ENCODE peak calls at places on chromosomes 3 and 15, in six cellular contexts. C is GM06990, M is uterus, T is body of pancreas, A is K562, S is fibroblast of the aortic adventitia. L is an unnamed sample.

GRCh38 chr3:18716821-18717220 is 291.7 kb upstream of the SATB1 start:
- DNase-seq in T (no peak), M (no peak), S (no peak), A (no peak), C (no peak), L (peak; percentile 12)

GRCh38 chr15:62639906-62640605 is 402.5 kb upstream of the TPM1 start:
- DNase-seq in T (no peak), A (no peak), C (no peak), S (no peak), M (no peak), L (no peak)

GRCh38 chr3:187750513-187751123 is 5.3 kb upstream of the BCL6 start:
- DNase-seq in A (no peak), S (no peak), T (peak; percentile 65), M (no peak), C (no peak), L (no peak)

GRCh38 chr3:16374047-16375019 is 109.3 kb downstream of the OXNAD1 start:
- DNase-seq in A (no peak), T (no peak), M (no peak), S (no peak), C (peak; percentile 78), L (no peak)

GRCh38 chr3:34793066-34793465 is 846.3 kb upstream of the ARPP21 start:
- DNase-seq in M (no peak), S (no peak), C (no peak), T (no peak), A (no peak), L (no peak)

GRCh38 chr3:173395412-173396181 is 1.9 kb upstream of the NLGN1 start:
- DNase-seq in C (peak; percentile 63), S (peak; percentile 69), T (peak; percentile 82), M (peak; percentile 83), A (peak; percentile 8), L (peak; percentile 75)

GRCh38 chr3:141793476-141794260 is 30.5 kb downstream of the GRK7 start:
- DNase-seq in A (peak; percentile 25), C (no peak), M (no peak), T (no peak), S (no peak), L (no peak)

GRCh38 chr3:133935843-133936825 is 40.5 kb upstream of the RAB6B start:
- DNase-seq in T (no peak), A (no peak), C (no peak), M (no peak), S (no peak), L (no peak)

GRCh38 chr15:57625703-57626448 is 34.2 kb downstream of the MYZAP start:
- DNase-seq in S (no peak), T (no peak), C (no peak), M (no peak), A (no peak), L (no peak)

GRCh38 chr3:120763601-120764000 is 21.1 kb downstream of the GTF2E1 start:
- DNase-seq in T (no peak), S (no peak), M (no peak), C (no peak), A (no peak), L (peak; percentile 9)

GRCh38 chr3:183491923-183492848 is 63.3 kb downstream of the KLHL6 start:
- DNase-seq in S (no peak), A (no peak), M (no peak), C (no peak), T (no peak), L (no peak)

GRCh38 chr3:16587703-16588070 is 17.5 kb downstream of the DAZL start:
- DNase-seq in S (peak; percentile 53), T (no peak), M (no peak), A (no peak), C (no peak), L (peak; percentile 42)

GRCh38 chr15:52241489-52241888 is 50.3 kb upstream of the GNB5 start:
- DNase-seq in C (no peak), M (no peak), T (no peak), S (no peak), A (no peak), L (no peak)

GRCh38 chr3:9778102-9778501 is 8.4 kb upstream of the CAMK1 start:
- DNase-seq in T (no peak), M (peak; percentile 47), C (no peak), A (no peak), S (peak; percentile 83), L (peak; percentile 58)

GRCh38 chr3:164470471-164470870 is 607.8 kb downstream of the SI start:
- DNase-seq in M (no peak), C (no peak), A (no peak), S (no peak), T (no peak), L (no peak)

GRCh38 chr3:176739169-176739568 is 458.1 kb downstream of the TBL1XR1 start:
- DNase-seq in T (no peak), M (no peak), S (no peak), A (no peak), C (no peak), L (no peak)

GRCh38 chr3:156483961-156484787 is 70.7 kb downstream of the SSR3 start:
- DNase-seq in A (no peak), S (peak; percentile 79), M (peak; percentile 46), T (no peak), C (peak; percentile 65), L (peak; percentile 75)

GRCh38 chr3:71684752-71685151 is 40.5 kb downstream of the EIF4E3 start:
- DNase-seq in S (peak; percentile 61), C (no peak), A (no peak), M (peak; percentile 65), T (no peak), L (peak; percentile 78)

GRCh38 chr3:145006291-145006690 is 1034.7 kb downstream of the DIPK2A start:
- DNase-seq in T (no peak), A (no peak), M (no peak), S (no peak), C (no peak), L (peak; percentile 7)

GRCh38 chr3:182970811-182971418 is 9.4 kb downstream of the DCUN1D1 start:
- DNase-seq in M (no peak), A (no peak), T (no peak), C (no peak), S (no peak), L (no peak)

GRCh38 chr3:130850044-130850797 is 43.7 kb upstream of the ATP2C1 start:
- DNase-seq in T (peak; percentile 38), A (peak; percentile 39), C (peak; percentile 84), S (peak; percentile 98), M (no peak), L (peak; percentile 96)

GRCh38 chr3:68088216-68088615 is 433.8 kb upstream of the SUCLG2 start:
- DNase-seq in C (no peak), A (no peak), S (no peak), T (peak; percentile 12), M (no peak), L (no peak)

GRCh38 chr3:66409771-66410355 is 91.0 kb downstream of the LRIG1 start:
- DNase-seq in A (no peak), C (no peak), M (peak; percentile 9), T (peak; percentile 5), S (no peak), L (no peak)

GRCh38 chr15:41566121-41566885 is 7.3 kb downstream of the TYRO3 start:
- DNase-seq in A (peak; percentile 49), C (no peak), T (no peak), M (no peak), S (peak; percentile 17), L (peak; percentile 42)

GRCh38 chr3:78977073-78977472 is 790.7 kb downstream of the ROBO1 start:
- DNase-seq in S (no peak), A (no peak), C (no peak), T (no peak), M (no peak), L (no peak)

GRCh38 chr15:34755419-34755773 is 598 bp upstream of the GJD2 start:
- DNase-seq in T (no peak), C (no peak), M (no peak), S (no peak), A (no peak), L (no peak)
- H3K4me3 ChIP-seq in T (no peak overlapping the region), C (no peak overlapping the region), M (no peak overlapping the region), S (no peak overlapping the region), A (no peak overlapping the region), L (no peak overlapping the region)

DNA sequence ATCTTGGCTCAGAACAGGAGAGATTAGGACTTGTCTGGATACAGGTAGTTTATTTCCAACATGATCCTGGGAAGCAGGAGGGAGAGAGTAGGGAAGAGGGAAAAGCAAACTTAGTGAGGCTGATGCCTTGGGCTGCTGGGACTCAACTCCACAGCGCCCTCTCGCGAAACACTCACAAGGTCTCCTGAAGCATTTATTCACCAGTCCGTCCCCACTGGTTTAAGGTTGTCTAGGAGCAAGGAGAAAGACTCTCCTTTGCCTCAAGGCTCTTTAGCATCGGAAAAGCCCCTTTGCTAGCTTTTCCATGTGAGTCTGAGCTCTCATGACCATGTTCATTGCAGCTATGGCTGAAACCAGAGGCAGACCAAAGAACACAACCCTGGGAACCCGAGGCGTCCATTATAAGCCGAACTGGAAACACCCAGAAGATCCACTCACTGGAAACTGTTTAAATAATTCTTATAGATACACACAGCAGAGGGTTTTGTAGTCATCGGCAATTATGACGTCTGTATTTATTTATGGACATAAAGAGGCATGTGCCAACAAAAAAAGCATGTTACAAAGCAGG is 244.5 kb downstream of the CD47 start:
- DNase-seq in S (peak; percentile 73), C (no peak), M (peak; percentile 59), T (peak; percentile 80), A (peak; percentile 26), L (peak; percentile 77)
- TF ChIP-seq CTCF in S (peak; percentile 76), C (peak; percentile 63), M (peak; percentile 57), T (peak; percentile 58), A (peak; percentile 61), L (peak; percentile 73)

GRCh38 chr15:67161881-67162280 is 92.6 kb downstream of the AAGAB start:
- DNase-seq in C (no peak), S (no peak), M (no peak), T (no peak), A (no peak), L (no peak)

GRCh38 chr15:67158367-67158766 is 93.0 kb downstream of the SMAD3 start:
- DNase-seq in S (no peak), A (no peak), T (no peak), C (no peak), M (no peak), L (no peak)

GRCh38 chr15:67163180-67163579 is 91.3 kb downstream of the AAGAB start:
- DNase-seq in A (no peak), T (no peak), C (no peak), M (no peak), S (no peak), L (no peak)

GRCh38 chr15:67164401-67164791 is 90.1 kb downstream of the AAGAB start:
- DNase-seq in T (no peak), M (no peak), S (peak; percentile 49), C (no peak), A (no peak), L (no peak)

GRCh38 chr15:67161412-67161811 is 93.0 kb downstream of the AAGAB start:
- DNase-seq in S (no peak), T (no peak), M (no peak), C (no peak), A (no peak), L (no peak)
- H3K4me3 ChIP-seq in S (no peak overlapping the region), T (no peak overlapping the region), M (no peak overlapping the region), C (no peak overlapping the region), A (no peak overlapping the region), L (no peak overlapping the region)

GRCh38 chr15:31461911-31462480 is 135.4 kb downstream of the KLF13 start:
- DNase-seq in T (no peak), S (no peak), C (no peak), A (no peak), M (peak; percentile 3), L (no peak)
- TF ChIP-seq CTCF in T (no peak), S (peak; percentile 36), C (peak; percentile 36), A (peak; percentile 8), M (no peak), L (peak; percentile 33)

GRCh38 chr15:79357566-79357965 is 46.7 kb downstream of the TMED3 start:
- DNase-seq in C (no peak), M (no peak), T (no peak), A (no peak), S (no peak), L (no peak)
- H3K4me3 ChIP-seq in C (no peak overlapping the region), M (no peak overlapping the region), T (no peak overlapping the region), A (no peak overlapping the region), S (no peak overlapping the region), L (no peak overlapping the region)